ENCODE peak calls at places on chromosome 7, in eight cellular contexts. B is nephron progenitor cell, J is esophagus muscularis mucosa, Q is B cell, L is dorsolateral prefrontal cortex, M is brain microvascular endothelial cell, W is AG09319, P is RWPE2. Z is an unnamed sample.

GRCh38 chr7:48042216-48042615 is 6.9 kb downstream of the C7orf57 start:
- DNase-seq in B (no peak), J (no peak), Q (no peak), L (no peak), M (peak), W (no peak), P (no peak), Z (no peak)

GRCh38 chr7:13198741-13199140 is 511.3 kb downstream of the ARL4A start:
- DNase-seq in B (no peak), J (no peak), Q (no peak), L (no peak), M (no peak), W (no peak), P (no peak), Z (no peak)

GRCh38 chr7:4665661-4666060 is 16.4 kb upstream of the FOXK1 start:
- DNase-seq in B (no peak), J (no peak), Q (no peak), L (no peak), M (peak), W (peak), P (no peak), Z (no peak)

GRCh38 chr7:157805716-157806115 is 468.9 kb downstream of the DNAJB6 start:
- DNase-seq in B (no peak), J (no peak), Q (no peak), L (no peak), M (no peak), W (no peak), P (no peak), Z (no peak)

GRCh38 chr7:106217089-106217542 is 67.7 kb downstream of the NAMPT start:
- DNase-seq in B (no peak), J (peak), Q (no peak), L (no peak), M (peak), W (no peak), P (no peak), Z (no peak)

GRCh38 chr7:79420464-79420863 is 33.0 kb downstream of the MAGI2 start:
- DNase-seq in B (no peak), J (no peak), Q (no peak), L (no peak), M (peak), W (peak), P (no peak), Z (no peak)

GRCh38 chr7:30903146-30903545 is 8.5 kb upstream of the AQP1 start:
- DNase-seq in B (no peak), J (no peak), Q (no peak), L (no peak), M (no peak), W (no peak), P (no peak), Z (no peak)

GRCh38 chr7:133545613-133546012 is 292.7 kb downstream of the EXOC4 start:
- DNase-seq in B (no peak), J (no peak), Q (no peak), L (no peak), M (peak), W (no peak), P (no peak), Z (no peak)

GRCh38 chr7:92527300-92528187 is 776 bp downstream of the PEX1 start:
- DNase-seq in B (peak), J (no peak), Q (peak), L (peak), M (peak), W (no peak), P (peak), Z (peak)

GRCh38 chr7:768881-769504 is 41.9 kb upstream of the PRKAR1B start:
- DNase-seq in B (peak), J (no peak), Q (no peak), L (peak), M (peak), W (no peak), P (no peak), Z (peak)

GRCh38 chr7:1676550-1677071 is 6.5 kb downstream of the ELFN1 start:
- DNase-seq in B (no peak), J (no peak), Q (no peak), L (no peak), M (no peak), W (no peak), P (no peak), Z (no peak)

GRCh38 chr7:27616914-27617548 is 45.7 kb downstream of the HIBADH start:
- DNase-seq in B (no peak), J (no peak), Q (no peak), L (no peak), M (no peak), W (no peak), P (no peak), Z (no peak)

GRCh38 chr7:158085741-158086695 is 501.6 kb downstream of the PTPRN2 start:
- DNase-seq in B (no peak), J (no peak), Q (no peak), L (no peak), M (no peak), W (no peak), P (no peak), Z (no peak)

GRCh38 chr7:92790987-92791386 is 45.4 kb downstream of the CDK6 start:
- DNase-seq in B (no peak), J (no peak), Q (no peak), L (no peak), M (peak), W (no peak), P (no peak), Z (no peak)

GRCh38 chr7:104228442-104228841 is 20.6 kb upstream of the ORC5 start:
- DNase-seq in B (no peak), J (no peak), Q (no peak), L (no peak), M (no peak), W (no peak), P (no peak), Z (no peak)

GRCh38 chr7:22331704-22332103 is 25.2 kb downstream of the RAPGEF5 start:
- DNase-seq in B (no peak), J (no peak), Q (no peak), L (no peak), M (no peak), W (no peak), P (no peak), Z (no peak)

GRCh38 chr7:27277628-27278027 is 35.0 kb downstream of the EVX1 start:
- DNase-seq in B (no peak), J (no peak), Q (no peak), L (no peak), M (peak), W (no peak), P (no peak), Z (no peak)

GRCh38 chr7:158353606-158354570 is 233.7 kb downstream of the PTPRN2 start:
- DNase-seq in B (peak), J (no peak), Q (no peak), L (no peak), M (peak), W (no peak), P (no peak), Z (peak)

GRCh38 chr7:38584443-38585210 is 46.5 kb downstream of the AMPH start:
- DNase-seq in B (no peak), J (no peak), Q (no peak), L (no peak), M (peak), W (no peak), P (no peak), Z (no peak)

GRCh38 chr7:50092579-50093411 is at the start of gene ZPBP:
- DNase-seq in B (peak), J (no peak), Q (peak), L (peak), M (peak), W (no peak), P (no peak), Z (peak)

GRCh38 chr7:23893942-23894890 is 184.2 kb downstream of the STK31 start:
- DNase-seq in B (peak), J (peak), Q (no peak), L (no peak), M (peak), W (no peak), P (no peak), Z (no peak)

GRCh38 chr7:134443396-134444070 is 15.4 kb downstream of the AKR1B1 start:
- DNase-seq in B (no peak), J (no peak), Q (no peak), L (no peak), M (no peak), W (no peak), P (no peak), Z (no peak)

GRCh38 chr7:90192876-90193765 is 18.4 kb upstream of the STEAP2 start:
- DNase-seq in B (no peak), J (no peak), Q (no peak), L (no peak), M (no peak), W (no peak), P (no peak), Z (no peak)

GRCh38 chr7:21194936-21195335 is 232.9 kb upstream of the SP4 start:
- DNase-seq in B (no peak), J (no peak), Q (no peak), L (no peak), M (no peak), W (no peak), P (no peak), Z (no peak)

GRCh38 chr7:18541871-18542212 is 46.3 kb downstream of the HDAC9 start:
- DNase-seq in B (no peak), J (no peak), Q (no peak), L (no peak), M (no peak), W (no peak), P (no peak), Z (no peak)

GRCh38 chr7:84484502-84485079 is 290.0 kb upstream of the SEMA3A start:
- DNase-seq in B (no peak), J (no peak), Q (no peak), L (no peak), M (no peak), W (no peak), P (no peak), Z (no peak)

GRCh38 chr7:2665359-2665791 is 22.6 kb upstream of the AMZ1 start:
- DNase-seq in B (no peak), J (no peak), Q (no peak), L (no peak), M (no peak), W (no peak), P (no peak), Z (peak)

GRCh38 chr7:156665101-156665500 is 24.5 kb downstream of the RNF32 start:
- DNase-seq in B (no peak), J (no peak), Q (no peak), L (no peak), M (peak), W (no peak), P (no peak), Z (no peak)

GRCh38 chr7:101630591-101630990 is 1.5 kb upstream of the MYL10 start:
- DNase-seq in B (no peak), J (no peak), Q (no peak), L (no peak), M (no peak), W (no peak), P (peak), Z (no peak)

GRCh38 chr7:34281260-34281659 is 375.9 kb downstream of the BMPER start:
- DNase-seq in B (no peak), J (no peak), Q (no peak), L (no peak), M (no peak), W (no peak), P (no peak), Z (no peak)

GRCh38 chr7:116097365-116098009 is 66.9 kb upstream of the TFEC start:
- DNase-seq in B (no peak), J (no peak), Q (no peak), L (no peak), M (peak), W (no peak), P (no peak), Z (no peak)
- TF ChIP-seq CTCF in B (peak), J (no peak), Q (peak), L (no peak), M (no peak), W (no peak), P (peak), Z (peak)

DNA sequence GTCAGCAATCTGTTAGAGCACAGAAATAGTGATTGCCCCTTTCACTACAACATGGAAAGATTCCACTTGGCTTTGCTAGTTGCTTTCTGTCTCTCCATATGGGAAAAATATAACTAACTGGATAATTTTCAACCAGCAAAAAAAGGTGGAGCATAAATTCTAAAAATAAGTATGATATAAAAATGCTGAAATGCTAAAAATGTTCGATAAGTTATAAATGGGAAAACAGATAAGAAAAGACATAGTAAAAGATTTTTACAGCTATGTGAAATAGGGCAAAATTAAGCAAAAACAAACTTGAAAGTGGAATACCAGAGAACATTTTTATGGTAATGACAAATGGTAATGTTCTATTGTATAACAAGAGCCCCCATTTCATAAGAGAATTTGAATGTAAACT is 90.2 kb downstream of the GPR85 start:
- DNase-seq in B (no peak), J (no peak), Q (no peak), L (no peak), M (no peak), W (no peak), P (no peak), Z (no peak)
- TF ChIP-seq CTCF in B (no peak), J (no peak), Q (no peak), L (no peak), M (no peak), W (no peak), P (no peak), Z (no peak)

DNA sequence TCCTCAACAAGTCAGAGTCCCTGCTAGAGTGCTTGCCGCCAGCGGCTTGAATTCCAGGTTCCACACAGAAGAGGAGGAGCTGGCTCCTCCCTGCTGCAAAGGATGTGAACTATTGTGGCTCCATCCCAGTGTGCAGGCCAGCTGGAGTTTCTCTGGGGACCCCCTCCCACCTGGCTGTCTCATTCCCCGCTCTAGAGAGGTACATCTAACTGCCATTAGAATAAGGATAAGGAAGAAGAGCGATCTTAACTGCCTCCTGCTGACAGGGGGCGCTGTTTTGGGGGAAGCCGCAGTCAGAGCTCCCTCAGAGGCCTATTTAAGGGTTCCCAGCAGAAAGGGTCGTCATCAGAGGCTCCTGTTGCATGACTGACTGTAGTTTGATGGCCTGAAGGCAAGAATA is 40.8 kb upstream of the HECW1 start:
- DNase-seq in B (peak), J (no peak), Q (no peak), L (no peak), M (no peak), W (no peak), P (no peak), Z (peak)
- TF ChIP-seq CTCF in B (peak), J (no peak), Q (peak), L (no peak), M (peak), W (peak), P (peak), Z (peak)

GRCh38 chr7:98831641-98832221 is 38.1 kb downstream of the TMEM130 start:
- DNase-seq in B (peak), J (no peak), Q (no peak), L (no peak), M (peak), W (no peak), P (no peak), Z (peak)
- TF ChIP-seq CTCF in B (peak), J (no peak), Q (peak), L (no peak), M (peak), W (peak), P (peak), Z (peak)

GRCh38 chr7:120553497-120553896 is 280.5 kb downstream of the KCND2 start:
- DNase-seq in B (no peak), J (no peak), Q (no peak), L (no peak), M (no peak), W (no peak), P (no peak), Z (no peak)

GRCh38 chr7:120550494-120551048 is 277.6 kb downstream of the KCND2 start:
- DNase-seq in B (no peak), J (no peak), Q (no peak), L (no peak), M (peak), W (no peak), P (no peak), Z (no peak)

GRCh38 chr7:120554960-120555571 is 282.1 kb downstream of the KCND2 start:
- DNase-seq in B (peak), J (no peak), Q (no peak), L (no peak), M (peak), W (peak), P (no peak), Z (peak)
- TF ChIP-seq CTCF in B (peak), J (peak), Q (no peak), L (peak), M (peak), W (peak), P (peak), Z (peak)

GRCh38 chr7:111958431-111958830 is 247.8 kb downstream of the DOCK4 start:
- DNase-seq in B (no peak), J (no peak), Q (no peak), L (no peak), M (no peak), W (no peak), P (no peak), Z (no peak)

GRCh38 chr7:111951027-111951426 is 255.2 kb downstream of the DOCK4 start:
- DNase-seq in B (no peak), J (no peak), Q (no peak), L (no peak), M (no peak), W (no peak), P (no peak), Z (no peak)

GRCh38 chr7:111954056-111954455 is 252.1 kb downstream of the DOCK4 start:
- DNase-seq in B (no peak), J (no peak), Q (no peak), L (no peak), M (no peak), W (no peak), P (no peak), Z (no peak)

GRCh38 chr7:111954474-111955311 is 251.5 kb downstream of the DOCK4 start:
- DNase-seq in B (no peak), J (no peak), Q (no peak), L (peak), M (no peak), W (no peak), P (no peak), Z (no peak)

GRCh38 chr7:111953611-111954010 is 252.6 kb downstream of the DOCK4 start:
- DNase-seq in B (no peak), J (no peak), Q (no peak), L (no peak), M (no peak), W (no peak), P (no peak), Z (no peak)
- TF ChIP-seq CTCF in B (no peak), J (no peak), Q (no peak), L (peak), M (no peak), W (no peak), P (peak), Z (no peak)

GRCh38 chr7:33012364-33012763 is 50.2 kb downstream of the NT5C3A start:
- DNase-seq in B (no peak), J (no peak), Q (no peak), L (no peak), M (no peak), W (no peak), P (no peak), Z (no peak)
- TF ChIP-seq CTCF in B (no peak), J (no peak), Q (no peak), L (no peak), M (no peak), W (no peak), P (no peak), Z (no peak)

GRCh38 chr7:36205236-36205635 is 52.2 kb downstream of the EEPD1 start:
- DNase-seq in B (no peak), J (no peak), Q (no peak), L (no peak), M (no peak), W (no peak), P (no peak), Z (no peak)
- TF ChIP-seq CTCF in B (no peak), J (no peak), Q (no peak), L (no peak), M (no peak), W (no peak), P (no peak), Z (no peak)